ENCODE peak calls at places on chromosomes 11 and 22, in ten cellular contexts. G is transverse colon, H is lung, W is uterus, A is pancreas, C is heart left ventricle, V is colonic mucosa, S is endodermal cell, F is left ventricle myocardium inferior, I is IMR-90. L is an unnamed sample. For H3K4me1, the result is how much of the 10 kb centered on the place peaks cover.

GRCh38 chr11:5846689-5847088 is 5.0 kb upstream of the OR52E6 start:
- DNase-seq in G (no peak), H (no peak), W (no peak), A (no peak), C (no peak), V (no peak), S (no peak), F (no peak), I (no peak), L (no peak)

GRCh38 chr22:18121436-18122253 is 11.0 kb downstream of the TUBA8 start:
- DNase-seq in G (no peak), H (no peak), W (no peak), A (no peak), C (no peak), V (no peak), S (peak), F (no peak), I (no peak), L (no peak)

GRCh38 chr22:42442746-42443145 is 10.5 kb upstream of the NFAM1 start:
- DNase-seq in G (no peak), H (no peak), W (no peak), A (no peak), C (no peak), V (no peak), S (no peak), F (no peak), I (no peak), L (no peak)

GRCh38 chr22:49473286-49473685 is 354.4 kb downstream of the BRD1 start:
- DNase-seq in G (no peak), H (no peak), W (no peak), A (no peak), C (no peak), V (no peak), S (peak), F (no peak), I (no peak), L (no peak)

GRCh38 chr11:31114437-31114836 is 255.1 kb downstream of the DCDC1 start:
- DNase-seq in G (no peak), H (no peak), W (no peak), A (no peak), C (no peak), V (no peak), S (no peak), F (no peak), I (no peak), L (no peak)

GRCh38 chr22:20509344-20510047 is 2.1 kb downstream of the MED15 start:
- DNase-seq in G (peak), H (peak), W (peak), A (peak), C (peak), V (peak), S (no peak), F (peak), I (peak), L (peak)

GRCh38 chr22:17369553-17370035 is 334 bp downstream of the CECR2 start:
- DNase-seq in G (peak), H (no peak), W (no peak), A (peak), C (peak), V (no peak), S (peak), F (peak), I (no peak), L (no peak)

GRCh38 chr22:38734203-38735100 is 21.3 kb downstream of the SUN2 start:
- DNase-seq in G (no peak), H (no peak), W (no peak), A (no peak), C (no peak), V (no peak), S (no peak), F (peak), I (no peak), L (no peak)

GRCh38 chr11:3860360-3860759 is 4.9 kb downstream of the STIM1 start:
- DNase-seq in G (no peak), H (no peak), W (no peak), A (no peak), C (no peak), V (no peak), S (no peak), F (no peak), I (peak), L (no peak)

GRCh38 chr22:42969348-42969975 is 45.5 kb downstream of the PACSIN2 start:
- DNase-seq in G (no peak), H (no peak), W (no peak), A (no peak), C (no peak), V (no peak), S (no peak), F (no peak), I (peak), L (no peak)

GRCh38 chr11:113256431-113257227 is 57.8 kb upstream of the TTC12 start:
- DNase-seq in G (no peak), H (no peak), W (no peak), A (no peak), C (no peak), V (no peak), S (no peak), F (no peak), I (no peak), L (no peak)

GRCh38 chr11:104541706-104542105 is 356.6 kb downstream of the CASP12 start:
- DNase-seq in G (no peak), H (no peak), W (no peak), A (no peak), C (no peak), V (no peak), S (no peak), F (no peak), I (no peak), L (no peak)

GRCh38 chr22:36384766-36385400 is 2.9 kb downstream of the MYH9 start:
- DNase-seq in G (no peak), H (no peak), W (peak), A (no peak), C (no peak), V (no peak), S (peak), F (no peak), I (no peak), L (no peak)

GRCh38 chr11:16976360-16976759 is 37.9 kb downstream of the PLEKHA7 start:
- DNase-seq in G (no peak), H (no peak), W (no peak), A (no peak), C (no peak), V (no peak), S (no peak), F (no peak), I (no peak), L (no peak)

GRCh38 chr22:38442967-38443674 is 11.9 kb downstream of the KCNJ4 start:
- DNase-seq in G (no peak), H (no peak), W (no peak), A (no peak), C (peak), V (no peak), S (no peak), F (peak), I (no peak), L (no peak)

GRCh38 chr11:118938491-118939411 is 13.0 kb upstream of the BCL9L start:
- DNase-seq in G (peak), H (peak), W (no peak), A (no peak), C (no peak), V (no peak), S (peak), F (no peak), I (peak), L (no peak)

GRCh38 chr22:38706101-38706884 is 549 bp downstream of the GTPBP1 start:
- DNase-seq in G (peak), H (peak), W (peak), A (peak), C (peak), V (peak), S (peak), F (peak), I (peak), L (peak)

GRCh38 chr11:19493446-19493845 is 219.2 kb upstream of the NAV2 start:
- DNase-seq in G (no peak), H (no peak), W (no peak), A (no peak), C (no peak), V (no peak), S (peak), F (no peak), I (no peak), L (no peak)

GRCh38 chr11:82682003-82682751 is 51.5 kb downstream of the FAM181B start:
- DNase-seq in G (peak), H (no peak), W (no peak), A (no peak), C (peak), V (peak), S (peak), F (no peak), I (peak), L (no peak)

GRCh38 chr11:103789957-103790356 is 246.5 kb upstream of the DDI1 start:
- DNase-seq in G (no peak), H (no peak), W (no peak), A (no peak), C (no peak), V (no peak), S (no peak), F (no peak), I (no peak), L (no peak)

GRCh38 chr11:67317365-67318238 is 14.3 kb downstream of the SSH3 start:
- DNase-seq in G (peak), H (peak), W (peak), A (peak), C (peak), V (peak), S (peak), F (peak), I (peak), L (peak)

GRCh38 chr22:32389685-32390084 is 22.4 kb downstream of the RTCB start:
- DNase-seq in G (no peak), H (no peak), W (no peak), A (no peak), C (no peak), V (no peak), S (peak), F (no peak), I (peak), L (no peak)

GRCh38 chr22:32030508-32031247 is 12.4 kb upstream of the SLC5A1 start:
- DNase-seq in G (no peak), H (no peak), W (no peak), A (no peak), C (no peak), V (no peak), S (no peak), F (no peak), I (no peak), L (no peak)

GRCh38 chr11:47187723-47188122 is 1.5 kb upstream of the PACSIN3 start:
- DNase-seq in G (no peak), H (no peak), W (no peak), A (no peak), C (no peak), V (no peak), S (no peak), F (no peak), I (no peak), L (no peak)

GRCh38 chr11:104891135-104891534 is 7.1 kb downstream of the CASP12 start:
- DNase-seq in G (no peak), H (no peak), W (no peak), A (no peak), C (no peak), V (no peak), S (no peak), F (no peak), I (peak), L (no peak)

GRCh38 chr22:19463491-19464469 is 15.2 kb downstream of the UFD1 start:
- DNase-seq in G (no peak), H (no peak), W (no peak), A (no peak), C (no peak), V (no peak), S (no peak), F (peak), I (peak), L (no peak)

GRCh38 chr11:61635787-61636186 is 44.4 kb upstream of the DAGLA start:
- DNase-seq in G (no peak), H (no peak), W (no peak), A (no peak), C (no peak), V (no peak), S (no peak), F (no peak), I (no peak), L (no peak)

GRCh38 chr11:10715571-10715970 is 22.0 kb upstream of the IRAG1 start:
- DNase-seq in G (no peak), H (no peak), W (no peak), A (no peak), C (no peak), V (no peak), S (no peak), F (no peak), I (no peak), L (no peak)

GRCh38 chr11:72924568-72925190 is 110.5 kb downstream of the ATG16L2 start:
- DNase-seq in G (no peak), H (no peak), W (no peak), A (no peak), C (no peak), V (no peak), S (no peak), F (no peak), I (peak), L (no peak)

GRCh38 chr11:1220941-1221721 is 1.7 kb upstream of the MUC5B start:
- DNase-seq in G (peak), H (no peak), W (no peak), A (no peak), C (no peak), V (peak), S (peak), F (no peak), I (no peak), L (no peak)

GRCh38 chr11:516400-516799 is 9.4 kb upstream of the RNH1 start:
- DNase-seq in G (no peak), H (no peak), W (no peak), A (no peak), C (no peak), V (no peak), S (no peak), F (no peak), I (no peak), L (no peak)

GRCh38 chr11:44241851-44242250 is 68.1 kb downstream of the ALX4 start:
- DNase-seq in G (no peak), H (no peak), W (no peak), A (no peak), C (no peak), V (no peak), S (no peak), F (peak), I (no peak), L (no peak)

GRCh38 chr22:16959345-16959930 is 48.6 kb downstream of the GAB4 start:
- DNase-seq in G (no peak), H (peak), W (no peak), A (no peak), C (no peak), V (no peak), S (no peak), F (no peak), I (no peak), L (no peak)

GRCh38 chr22:44702479-44703219 is 645 bp downstream of the PRR5 start:
- DNase-seq in G (no peak), H (no peak), W (no peak), A (peak), C (no peak), V (peak), S (peak), F (no peak), I (peak), L (no peak)

DNA sequence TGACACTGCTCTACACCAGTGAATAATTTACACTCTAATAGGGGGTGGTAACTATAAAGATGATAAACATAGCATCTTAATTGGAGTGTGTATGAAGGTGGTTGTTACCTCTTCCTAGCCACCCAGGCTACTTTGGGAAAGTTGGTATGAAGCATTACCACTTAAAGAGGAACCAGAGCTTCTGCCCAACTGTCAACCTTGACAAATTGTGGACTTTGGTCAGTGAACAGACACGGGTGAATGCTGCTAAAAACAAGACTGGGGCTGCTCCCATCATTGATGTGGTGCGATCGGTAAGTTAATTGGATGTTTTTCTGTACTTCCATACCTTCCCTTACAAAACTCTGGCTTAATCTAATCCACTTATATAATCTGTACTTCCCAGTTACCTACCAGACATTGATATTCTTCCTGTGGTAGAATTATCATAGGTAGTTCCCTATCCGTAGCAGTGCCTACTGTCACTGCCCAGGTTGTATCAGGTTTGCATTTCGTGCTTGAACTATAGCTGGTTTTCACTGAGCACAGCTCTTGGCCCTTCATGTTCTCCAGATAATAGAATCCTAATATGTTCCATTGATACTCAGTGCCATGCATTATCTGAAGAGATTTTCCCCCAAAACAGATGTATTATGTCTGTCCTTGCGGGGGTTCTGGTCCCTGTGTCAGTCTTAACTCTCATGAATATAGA is 2.2 kb downstream of the RPL27A start:
- DNase-seq in G (no peak), H (no peak), W (no peak), A (no peak), C (no peak), V (no peak), S (no peak), F (no peak), I (no peak), L (no peak)
- H3K4me3 ChIP-seq in G (no peak), H (no peak), W (no peak), A (no peak), C (no peak), V (peak), S (peak), F (peak), I (no peak), L (no peak)

GRCh38 chr22:24141586-24141985 is 39.7 kb upstream of the SUSD2 start:
- DNase-seq in G (peak), H (no peak), W (no peak), A (no peak), C (no peak), V (no peak), S (no peak), F (no peak), I (peak), L (no peak)
- H3K4me1 ChIP-seq in G (under half), H (half or more), W (under half), A (under half), C (half or more), V (under half), S (under half), F (half or more), I (under half), L (half or more)

GRCh38 chr11:130511765-130512164 is 63.3 kb downstream of the ADAMTS15 start:
- DNase-seq in G (no peak), H (no peak), W (no peak), A (no peak), C (no peak), V (no peak), S (no peak), F (no peak), I (peak), L (no peak)
- H3K4me3 ChIP-seq in G (no peak), H (no peak), W (no peak), A (no peak), C (no peak), V (no peak), S (no peak), F (no peak), I (no peak), L (no peak)

GRCh38 chr11:56852131-56852530 is 103.6 kb upstream of the OR9G4 start:
- DNase-seq in G (no peak), H (no peak), W (no peak), A (no peak), C (no peak), V (no peak), S (no peak), F (no peak), I (no peak), L (no peak)

GRCh38 chr11:56849250-56849649 is 100.8 kb upstream of the OR9G4 start:
- DNase-seq in G (no peak), H (no peak), W (no peak), A (no peak), C (no peak), V (no peak), S (no peak), F (no peak), I (no peak), L (no peak)

GRCh38 chr11:56849852-56850251 is 101.4 kb upstream of the OR9G4 start:
- DNase-seq in G (no peak), H (no peak), W (no peak), A (no peak), C (no peak), V (no peak), S (no peak), F (no peak), I (no peak), L (no peak)

GRCh38 chr11:56855217-56855616 is 106.7 kb upstream of the OR9G4 start:
- DNase-seq in G (peak), H (no peak), W (no peak), A (no peak), C (no peak), V (peak), S (no peak), F (no peak), I (no peak), L (no peak)
- H3K4me1 ChIP-seq in G (under half), H (under half), W (under half), A (under half), C (under half), V (under half), S (under half), F (under half), I (under half), L (under half)

GRCh38 chr11:128343870-128344269 is 243.5 kb downstream of the ETS1 start:
- DNase-seq in G (no peak), H (no peak), W (no peak), A (no peak), C (no peak), V (no peak), S (no peak), F (no peak), I (peak), L (no peak)

GRCh38 chr11:128343134-128343514 is 244.2 kb downstream of the ETS1 start:
- DNase-seq in G (no peak), H (no peak), W (no peak), A (no peak), C (no peak), V (no peak), S (no peak), F (no peak), I (no peak), L (no peak)

GRCh38 chr11:128342511-128343133 is 244.7 kb downstream of the ETS1 start:
- DNase-seq in G (peak), H (peak), W (peak), A (no peak), C (peak), V (peak), S (peak), F (peak), I (peak), L (peak)

GRCh38 chr11:128341280-128341679 is 246.1 kb downstream of the ETS1 start:
- DNase-seq in G (no peak), H (no peak), W (no peak), A (no peak), C (peak), V (no peak), S (no peak), F (no peak), I (no peak), L (no peak)

GRCh38 chr11:128341767-128342318 is 245.5 kb downstream of the ETS1 start:
- DNase-seq in G (no peak), H (no peak), W (no peak), A (no peak), C (no peak), V (no peak), S (peak), F (no peak), I (no peak), L (no peak)
- H3K4me3 ChIP-seq in G (no peak), H (no peak), W (no peak), A (no peak), C (no peak), V (no peak), S (no peak), F (no peak), I (no peak), L (no peak)

DNA sequence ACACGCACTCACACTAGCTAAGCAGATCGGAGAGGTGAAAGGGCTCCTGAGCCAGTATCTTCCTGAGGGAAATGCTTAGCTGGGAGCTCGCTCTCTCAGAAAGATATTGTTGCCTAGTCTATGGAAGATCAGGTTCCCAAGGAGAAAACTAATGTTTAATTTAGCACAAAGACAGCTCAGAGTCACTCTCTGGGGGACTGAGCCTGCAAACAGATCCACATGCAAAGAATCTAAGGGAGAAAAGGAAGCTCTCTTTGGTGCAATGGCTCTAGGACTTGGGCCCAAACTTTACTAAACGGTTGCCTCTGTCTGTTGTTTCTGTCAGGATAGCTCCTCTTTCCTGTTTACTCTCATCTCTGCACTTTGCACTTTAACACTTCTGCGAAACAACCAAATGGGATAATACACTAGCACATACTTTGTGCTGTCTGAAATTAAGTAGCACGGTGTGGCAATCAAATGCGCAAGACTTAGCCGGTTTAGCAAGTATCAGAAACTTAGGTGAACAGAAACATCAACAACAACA is 10.7 kb downstream of the MAML2 start:
- DNase-seq in G (no peak), H (no peak), W (no peak), A (no peak), C (no peak), V (no peak), S (peak), F (no peak), I (no peak), L (no peak)
- H3K4me1 ChIP-seq in G (under half), H (under half), W (under half), A (under half), C (half or more), V (under half), S (under half), F (half or more), I (under half), L (under half)

GRCh38 chr22:29479417-29480261 is at the start of gene NEFH:
- DNase-seq in G (no peak), H (no peak), W (no peak), A (no peak), C (no peak), V (no peak), S (peak), F (no peak), I (no peak), L (no peak)
- H3K4me3 ChIP-seq in G (no peak), H (no peak), W (peak), A (no peak), C (peak), V (no peak), S (peak), F (peak), I (peak), L (peak)

L was measured in right atrium auricular region.